ENCODE peak calls at places on chromosomes 2 and 18, in seven cellular contexts. U, N, Q, K, J, Y and S are unnamed samples.

GRCh38 chr2:238061310-238062202 is 755 bp downstream of the SCLY start:
- DNase-seq in U (peak), N (no peak), Q (peak), K (peak), J (no peak), Y (peak), S (peak)

GRCh38 chr2:228059735-228060134 is 121.8 kb downstream of the SPHKAP start:
- DNase-seq in U (no peak), N (no peak), Q (no peak), K (no peak), J (no peak), Y (no peak), S (no peak)

GRCh38 chr18:5894613-5895299 is 566 bp downstream of the TMEM200C start:
- DNase-seq in U (no peak), N (no peak), Q (no peak), K (no peak), J (no peak), Y (peak), S (no peak)

GRCh38 chr2:213150315-213150951 is 979 bp downstream of the IKZF2 start:
- DNase-seq in U (peak), N (no peak), Q (no peak), K (no peak), J (no peak), Y (no peak), S (peak)

GRCh38 chr2:20027715-20028434 is 15.4 kb upstream of the MATN3 start:
- DNase-seq in U (no peak), N (no peak), Q (no peak), K (no peak), J (no peak), Y (no peak), S (no peak)

GRCh38 chr18:73908323-73908722 is 239.3 kb downstream of the FBXO15 start:
- DNase-seq in U (peak), N (no peak), Q (no peak), K (no peak), J (no peak), Y (no peak), S (no peak)

GRCh38 chr2:177832611-177833133 is 239.9 kb downstream of the PDE11A start:
- DNase-seq in U (no peak), N (no peak), Q (no peak), K (no peak), J (no peak), Y (no peak), S (no peak)

GRCh38 chr2:24919100-24919976 is 699 bp downstream of the ADCY3 start:
- DNase-seq in U (peak), N (no peak), Q (peak), K (peak), J (no peak), Y (peak), S (peak)

GRCh38 chr2:118565816-118566540 is 281.5 kb downstream of the EN1 start:
- DNase-seq in U (no peak), N (no peak), Q (no peak), K (no peak), J (no peak), Y (no peak), S (no peak)

GRCh38 chr18:35408843-35409261 is 31.7 kb upstream of the ZNF396 start:
- DNase-seq in U (peak), N (no peak), Q (no peak), K (no peak), J (no peak), Y (no peak), S (no peak)

GRCh38 chr2:174499365-174499764 is 12.5 kb upstream of the GPR155 start:
- DNase-seq in U (no peak), N (no peak), Q (no peak), K (no peak), J (no peak), Y (no peak), S (no peak)

GRCh38 chr2:206920310-206920709 is 19.0 kb upstream of the CPO start:
- DNase-seq in U (no peak), N (no peak), Q (no peak), K (no peak), J (no peak), Y (no peak), S (no peak)

GRCh38 chr2:58553937-58554336 is 312.8 kb upstream of the FANCL start:
- DNase-seq in U (peak), N (no peak), Q (no peak), K (no peak), J (no peak), Y (no peak), S (no peak)

GRCh38 chr2:61750624-61751023 is 103.2 kb downstream of the FAM161A start:
- DNase-seq in U (no peak), N (no peak), Q (no peak), K (no peak), J (peak), Y (no peak), S (no peak)

GRCh38 chr2:228657807-228658402 is 476.4 kb upstream of the SPHKAP start:
- DNase-seq in U (peak), N (no peak), Q (no peak), K (no peak), J (no peak), Y (no peak), S (no peak)

GRCh38 chr18:22346342-22346967 is 71.3 kb downstream of the CTAGE1 start:
- DNase-seq in U (peak), N (no peak), Q (peak), K (no peak), J (no peak), Y (no peak), S (no peak)

GRCh38 chr2:149702571-149702970 is 115.0 kb upstream of the MMADHC start:
- DNase-seq in U (no peak), N (no peak), Q (no peak), K (no peak), J (no peak), Y (no peak), S (no peak)

GRCh38 chr2:240719676-240720545 is 28.2 kb downstream of the AQP12A start:
- DNase-seq in U (no peak), N (no peak), Q (no peak), K (no peak), J (no peak), Y (no peak), S (no peak)

GRCh38 chr2:102940684-102941083 is 178.9 kb downstream of the TMEM182 start:
- DNase-seq in U (no peak), N (no peak), Q (no peak), K (no peak), J (no peak), Y (no peak), S (no peak)

GRCh38 chr2:207473203-207473865 is 56.4 kb upstream of the CREB1 start:
- DNase-seq in U (no peak), N (no peak), Q (peak), K (peak), J (peak), Y (peak), S (peak)

GRCh38 chr2:43178602-43179542 is 47.5 kb downstream of the ZFP36L2 start:
- DNase-seq in U (peak), N (no peak), Q (peak), K (peak), J (peak), Y (peak), S (peak)

GRCh38 chr2:168920504-168921157 is 19.5 kb downstream of the G6PC2 start:
- DNase-seq in U (peak), N (no peak), Q (no peak), K (no peak), J (no peak), Y (no peak), S (no peak)

GRCh38 chr2:186308347-186308746 is 177.7 kb upstream of the ZC3H15 start:
- DNase-seq in U (peak), N (no peak), Q (no peak), K (no peak), J (peak), Y (no peak), S (peak)

GRCh38 chr2:73423913-73424312 is 38.3 kb downstream of the ALMS1 start:
- DNase-seq in U (no peak), N (no peak), Q (no peak), K (no peak), J (no peak), Y (no peak), S (no peak)

GRCh38 chr2:116319935-116320334 is 1494.6 kb upstream of the DDX18 start:
- DNase-seq in U (no peak), N (no peak), Q (no peak), K (no peak), J (no peak), Y (no peak), S (no peak)

GRCh38 chr2:8677646-8678592 is 3.9 kb upstream of the ID2 start:
- DNase-seq in U (peak), N (no peak), Q (peak), K (peak), J (no peak), Y (peak), S (no peak)

GRCh38 chr2:95029898-95030341 is 4.4 kb downstream of the MAL start:
- DNase-seq in U (no peak), N (no peak), Q (no peak), K (no peak), J (no peak), Y (no peak), S (no peak)

GRCh38 chr2:167675906-167676305 is 571.5 kb downstream of the STK39 start:
- DNase-seq in U (no peak), N (no peak), Q (no peak), K (no peak), J (no peak), Y (no peak), S (no peak)

GRCh38 chr18:69617888-69618287 is 217.2 kb downstream of the DOK6 start:
- DNase-seq in U (no peak), N (no peak), Q (no peak), K (no peak), J (no peak), Y (no peak), S (no peak)